ENCODE peak calls at places on chromosomes 12 and 14, in six cellular contexts. U is OCI-LY7, B is astrocyte of the spinal cord, K is cardiac muscle cell, R is BJ, G is A673. D is an unnamed sample.

GRCh38 chr14:99420711-99421110 is 59.9 kb downstream of the SETD3 start:
- DNase-seq in K (peak; percentile 14), R (no peak), G (no peak), U (no peak), B (peak; percentile 27), D (no peak)

GRCh38 chr12:76919388-76920181 is 40.8 kb upstream of the CSRP2 start:
- DNase-seq in U (no peak), B (no peak), G (no peak), R (no peak), K (no peak), D (no peak)

GRCh38 chr14:103126088-103126872 is 3.0 kb downstream of the TNFAIP2 start:
- DNase-seq in U (no peak), G (no peak), K (no peak), B (no peak), R (no peak), D (no peak)

GRCh38 chr14:68789002-68789797 is 3.7 kb downstream of the ZFP36L1 start:
- DNase-seq in K (peak; percentile 82), R (no peak), B (peak; percentile 79), G (peak; percentile 93), U (peak; percentile 89), D (no peak)

GRCh38 chr14:42909659-42910058 is 1303.0 kb downstream of the LRFN5 start:
- DNase-seq in R (no peak), G (no peak), B (no peak), K (no peak), U (no peak), D (no peak)

GRCh38 chr12:67650127-67650495 is 1.6 kb downstream of the DYRK2 start:
- DNase-seq in G (peak; percentile 4), B (peak; percentile 17), K (no peak), U (no peak), R (no peak), D (no peak)

GRCh38 chr14:94752575-94752974 is 17.3 kb downstream of the GSC start:
- DNase-seq in B (no peak), G (no peak), U (no peak), R (no peak), K (no peak), D (no peak)

GRCh38 chr14:77950371-77950770 is 150.5 kb downstream of the ADCK1 start:
- DNase-seq in U (no peak), B (peak; percentile 6), R (no peak), K (peak; percentile 12), G (no peak), D (no peak)

GRCh38 chr12:57456145-57456700 is 1.1 kb downstream of the INHBE start:
- DNase-seq in B (peak; percentile 41), G (peak; percentile 73), U (peak; percentile 85), K (peak; percentile 54), R (no peak), D (no peak)

GRCh38 chr14:20456971-20457370 is 1.9 kb downstream of the APEX1 start:
- DNase-seq in U (no peak), K (no peak), G (no peak), B (no peak), R (no peak), D (no peak)
- H3K4me3 ChIP-seq in U (peak overlapping the region; percentile 99), K (no peak overlapping the region), G (no peak overlapping the region), B (no peak overlapping the region), R (no peak overlapping the region), D (no peak overlapping the region)

GRCh38 chr14:81435048-81435577 is 35.0 kb upstream of the STON2 start:
- DNase-seq in G (no peak), K (no peak), B (no peak), R (no peak), U (no peak), D (no peak)
- TF ChIP-seq CTCF in G (no peak), K (no peak), B (no peak), R (no peak), U (no peak), D (no peak)

DNA sequence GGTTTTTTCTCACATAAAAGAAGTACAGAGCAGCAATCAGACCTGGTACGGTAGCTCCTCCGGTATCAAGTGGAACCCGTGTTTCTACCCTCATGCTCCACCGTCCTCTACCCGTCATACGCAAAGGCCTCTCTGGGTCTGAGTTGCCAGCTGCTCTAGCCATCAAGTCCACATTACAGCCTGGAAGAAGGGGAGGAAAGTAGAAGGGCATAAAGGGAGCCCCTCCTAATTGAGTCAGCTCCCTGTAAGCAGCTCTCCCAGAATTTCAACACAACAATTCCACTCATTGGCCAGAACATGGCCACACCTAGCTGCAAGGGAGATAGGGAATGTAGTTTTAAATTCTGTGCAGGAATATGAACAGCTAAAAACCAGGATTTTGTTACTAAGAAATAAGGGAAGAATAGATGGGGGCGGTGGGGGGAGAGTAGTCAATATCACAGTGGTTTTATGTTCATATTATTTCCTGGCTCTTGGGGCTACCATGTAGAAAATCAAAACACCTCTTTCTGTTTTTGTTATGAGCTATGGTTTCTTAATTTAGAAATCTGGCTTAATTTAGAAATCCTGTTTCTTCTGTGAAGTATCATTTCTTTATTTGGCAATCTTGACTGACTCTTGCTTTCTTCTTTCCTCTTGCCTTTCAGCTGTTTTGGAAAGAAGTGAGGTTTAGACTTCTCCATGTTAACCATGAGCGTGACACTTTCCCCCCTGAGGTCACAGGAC is 103.9 kb downstream of the AKAP6 start:
- DNase-seq in K (no peak), U (no peak), R (no peak), G (no peak), B (no peak), D (no peak)
- H3K4me3 ChIP-seq in K (no peak overlapping the region), U (no peak overlapping the region), R (no peak overlapping the region), G (no peak overlapping the region), B (no peak overlapping the region), D (peak overlapping the region; percentile 25)

GRCh38 chr12:18139989-18140596 is 50.1 kb upstream of the RERGL start:
- DNase-seq in B (peak; percentile 67), U (peak; percentile 68), R (no peak), G (peak; percentile 50), K (peak; percentile 60), D (no peak)
- TF ChIP-seq CTCF in B (peak; percentile 57), U (peak; percentile 93), R (peak; percentile 34), G (peak; percentile 73), K (peak; percentile 61), D (peak; percentile 22)

GRCh38 chr12:46451276-46452021 is 78.9 kb upstream of the SLC38A2 start:
- DNase-seq in R (no peak), G (peak; percentile 49), B (no peak), K (no peak), U (no peak), D (no peak)
- H3K4me3 ChIP-seq in R (no peak overlapping the region), G (no peak overlapping the region), B (no peak overlapping the region), K (no peak overlapping the region), U (no peak overlapping the region), D (no peak overlapping the region)

GRCh38 chr14:24442240-24443052 is at the start of gene SDR39U1:
- DNase-seq in G (peak; percentile 99), U (peak; percentile 99), B (peak; percentile 99), R (peak; percentile 98), K (peak; percentile 99), D (peak; percentile 98)
- TF ChIP-seq CTCF in G (peak; percentile 9), U (no peak), B (no peak), R (no peak), K (no peak), D (peak; percentile 13)

GRCh38 chr12:16352481-16352880 is 5.0 kb downstream of the MGST1 start:
- DNase-seq in U (no peak), B (peak; percentile 51), R (no peak), G (no peak), K (peak; percentile 86), D (no peak)

GRCh38 chr12:16348435-16349131 is 1.1 kb downstream of the MGST1 start:
- DNase-seq in G (no peak), K (peak; percentile 45), R (no peak), U (peak; percentile 66), B (no peak), D (no peak)

GRCh38 chr12:16347391-16348298 is at the start of gene MGST1:
- DNase-seq in G (peak; percentile 29), B (peak; percentile 62), U (peak; percentile 70), K (peak; percentile 78), R (no peak), D (no peak)

GRCh38 chr12:16349132-16349463 is 1.7 kb downstream of the MGST1 start:
- DNase-seq in R (peak; percentile 75), U (no peak), K (peak; percentile 96), B (peak; percentile 91), G (no peak), D (no peak)

GRCh38 chr12:16350682-16351081 is 3.2 kb downstream of the MGST1 start:
- DNase-seq in G (no peak), K (peak; percentile 98), R (peak; percentile 70), U (no peak), B (peak; percentile 94), D (no peak)
- H3K4me3 ChIP-seq in G (no peak overlapping the region), K (no peak overlapping the region), R (no peak overlapping the region), U (peak overlapping the region; percentile 37), B (no peak overlapping the region), D (no peak overlapping the region)

GRCh38 chr14:50560929-50561280 is 960 bp downstream of the ATL1 start:
- DNase-seq in K (peak; percentile 70), G (peak; percentile 82), B (peak; percentile 48), R (peak; percentile 22), U (no peak), D (no peak)

GRCh38 chr14:50562841-50563240 is 2.9 kb downstream of the ATL1 start:
- DNase-seq in G (no peak), B (no peak), U (no peak), R (no peak), K (no peak), D (no peak)

GRCh38 chr14:50559990-50560928 is at the start of gene ATL1:
- DNase-seq in R (no peak), U (peak; percentile 11), G (peak; percentile 87), B (peak; percentile 72), K (peak; percentile 75), D (no peak)
- TF ChIP-seq CTCF in R (no peak), U (no peak), G (peak; percentile 14), B (no peak), K (no peak), D (no peak)

GRCh38 chr12:19945559-19946485 is 422.5 kb upstream of the PDE3A start:
- DNase-seq in B (peak; percentile 46), K (peak; percentile 65), U (no peak), R (no peak), G (no peak), D (no peak)
- H3K4me3 ChIP-seq in B (no peak overlapping the region), K (no peak overlapping the region), U (no peak overlapping the region), R (no peak overlapping the region), G (no peak overlapping the region), D (no peak overlapping the region)

D was measured in GM12864.